ENCODE peak calls at places on chromosomes 12 and 14, in five cellular contexts. B is cardiac fibroblast, O is tibial nerve, G is lower leg skin, D is hypothalamus. Z is an unnamed sample.

GRCh38 chr12:68240079-68240478 is 13.3 kb downstream of the IL22 start:
- DNase-seq in B (peak), O (no peak), G (no peak), D (no peak), Z (no peak)

GRCh38 chr14:74083161-74083560 is 1.1 kb downstream of the ALDH6A1 start:
- DNase-seq in B (no peak), O (no peak), G (no peak), D (no peak), Z (no peak)

GRCh38 chr12:124457287-124458219 is 109.9 kb downstream of the NCOR2 start:
- DNase-seq in B (peak), O (peak), G (peak), D (peak), Z (peak)

GRCh38 chr12:54689984-54690383 is 41.8 kb upstream of the DCD start:
- DNase-seq in B (no peak), O (no peak), G (no peak), D (no peak), Z (no peak)

GRCh38 chr14:100871234-100872186 is 32.0 kb downstream of the RTL1 start:
- DNase-seq in B (peak), O (no peak), G (no peak), D (no peak), Z (no peak)

GRCh38 chr14:68939893-68940613 is 39.0 kb downstream of the ACTN1 start:
- DNase-seq in B (peak), O (peak), G (no peak), D (no peak), Z (no peak)

GRCh38 chr12:132326646-132327045 is 2.7 kb downstream of the GALNT9 start:
- DNase-seq in B (no peak), O (no peak), G (no peak), D (no peak), Z (no peak)

GRCh38 chr12:22916241-22916640 is 291.3 kb downstream of the ETNK1 start:
- DNase-seq in B (no peak), O (no peak), G (no peak), D (no peak), Z (no peak)

Z was measured in omental fat pad.